ENCODE peak calls at places on chromosome 1, in ten cellular contexts. E, J, L, Z, S, W, X, F, U and T are unnamed samples.
A peak's percentile ranks its signal among the peaks of the same experiment; 100 is the strongest.

GRCh38 chr1:1366699-1367067 is 8.3 kb downstream of the AURKAIP1 start:
- DNase-seq in E (no peak), J (no peak), L (no peak), Z (no peak), S (no peak), W (no peak), X (no peak), F (no peak), U (no peak), T (no peak)

GRCh38 chr1:41399148-41399795 is 38.0 kb downstream of the FOXO6 start:
- DNase-seq in E (no peak), J (no peak), L (no peak), Z (no peak), S (no peak), W (no peak), X (no peak), F (peak; percentile 33), U (no peak), T (no peak)

GRCh38 chr1:236705771-236706565 is 19.7 kb downstream of the ACTN2 start:
- DNase-seq in E (no peak), J (no peak), L (no peak), Z (no peak), S (no peak), W (no peak), X (no peak), F (no peak), U (no peak), T (no peak)

GRCh38 chr1:58290685-58291372 is 255.7 kb downstream of the OMA1 start:
- DNase-seq in E (peak; percentile 31), J (no peak), L (no peak), Z (no peak), S (no peak), W (no peak), X (no peak), F (peak; percentile 10), U (no peak), T (no peak)

GRCh38 chr1:185015598-185015997 is 29.8 kb upstream of the RNF2 start:
- DNase-seq in E (no peak), J (no peak), L (no peak), Z (no peak), S (no peak), W (no peak), X (no peak), F (no peak), U (no peak), T (no peak)

GRCh38 chr1:228285661-228286504 is 78.0 kb downstream of the OBSCN start:
- DNase-seq in E (no peak), J (no peak), L (peak; percentile 57), Z (no peak), S (no peak), W (no peak), X (no peak), F (no peak), U (no peak), T (no peak)

GRCh38 chr1:101200513-101200912 is 36.3 kb upstream of the S1PR1 start:
- DNase-seq in E (peak; percentile 48), J (no peak), L (no peak), Z (no peak), S (peak; percentile 74), W (no peak), X (no peak), F (no peak), U (no peak), T (no peak)

GRCh38 chr1:151862604-151863003 is 9.1 kb upstream of the THEM5 start:
- DNase-seq in E (no peak), J (no peak), L (no peak), Z (no peak), S (no peak), W (no peak), X (no peak), F (no peak), U (no peak), T (peak; percentile 27)

GRCh38 chr1:229310833-229311232 is 32.0 kb downstream of the CCSAP start:
- DNase-seq in E (no peak), J (no peak), L (no peak), Z (no peak), S (peak; percentile 15), W (no peak), X (no peak), F (no peak), U (no peak), T (no peak)

GRCh38 chr1:222616535-222616934 is 1.4 kb upstream of the MIA3 start:
- DNase-seq in E (peak; percentile 41), J (no peak), L (no peak), Z (no peak), S (peak; percentile 96), W (no peak), X (no peak), F (no peak), U (no peak), T (no peak)

GRCh38 chr1:14442669-14443068 is 155.8 kb upstream of the KAZN start:
- DNase-seq in E (no peak), J (no peak), L (no peak), Z (no peak), S (no peak), W (no peak), X (no peak), F (no peak), U (no peak), T (peak; percentile 66)

GRCh38 chr1:224500802-224501201 is 66.2 kb upstream of the WDR26 start:
- DNase-seq in E (no peak), J (no peak), L (no peak), Z (no peak), S (no peak), W (no peak), X (no peak), F (no peak), U (no peak), T (no peak)

GRCh38 chr1:21724098-21724497 is 54.9 kb upstream of the RAP1GAP start:
- DNase-seq in E (no peak), J (no peak), L (no peak), Z (no peak), S (no peak), W (no peak), X (no peak), F (no peak), U (no peak), T (no peak)